ENCODE peak calls at places on chromosomes 13 and 19, in eight cellular contexts. Z is uterus, O is fibroblast of lung, Y is left lung, C is hepatocyte, H is pancreas, L is IMR-90, B is WERI-Rb-1. G is an unnamed sample.

GRCh38 chr13:67120872-67121531 is 109.1 kb downstream of the PCDH9 start:
- DNase-seq in B (no peak), C (no peak), Z (no peak), O (peak), L (peak), Y (no peak), H (no peak), G (no peak)

GRCh38 chr13:99417821-99418662 is 83.2 kb upstream of the TM9SF2 start:
- DNase-seq in C (no peak), L (no peak), H (no peak), O (peak), B (peak), Z (no peak), Y (no peak), G (no peak)

GRCh38 chr19:30719991-30720329 is 347.8 kb downstream of the ZNF536 start:
- DNase-seq in H (no peak), Z (peak), L (no peak), C (no peak), Y (no peak), O (no peak), B (peak), G (peak)

GRCh38 chr19:46402725-46403124 is 10.6 kb downstream of the CCDC8 start:
- DNase-seq in B (no peak), O (no peak), Z (no peak), L (no peak), C (peak), H (no peak), Y (no peak), G (no peak)

GRCh38 chr13:29081036-29081435 is 260.9 kb downstream of the MTUS2 start:
- DNase-seq in Y (no peak), B (no peak), O (no peak), L (no peak), C (no peak), H (no peak), Z (no peak), G (peak)

GRCh38 chr19:7602240-7602934 is 6.7 kb downstream of the CAMSAP3 start:
- DNase-seq in Y (no peak), C (no peak), O (no peak), L (no peak), Z (no peak), H (peak), B (no peak), G (peak)

GRCh38 chr13:32023698-32024097 is 7.9 kb upstream of the FRY start:
- DNase-seq in C (no peak), H (no peak), O (no peak), Y (no peak), B (no peak), L (no peak), Z (no peak), G (no peak)

GRCh38 chr19:44951179-44952159 is 3.7 kb upstream of the CLPTM1 start:
- DNase-seq in H (peak), B (peak), L (peak), Z (peak), O (peak), Y (no peak), C (peak), G (peak)

GRCh38 chr19:17260842-17261325 is 3.7 kb downstream of the USHBP1 start:
- DNase-seq in O (peak), Y (peak), C (peak), L (peak), H (peak), Z (peak), B (peak), G (peak)

GRCh38 chr13:66888698-66889097 is 341.4 kb downstream of the PCDH9 start:
- DNase-seq in Y (no peak), L (peak), O (peak), C (no peak), Z (no peak), B (no peak), H (no peak), G (peak)

GRCh38 chr19:50626011-50626410 is 13.7 kb downstream of the SYT3 start:
- DNase-seq in B (no peak), Y (no peak), H (no peak), C (no peak), L (no peak), O (no peak), Z (no peak), G (no peak)

GRCh38 chr19:47419037-47419783 is at the start of gene MEIS3:
- DNase-seq in L (no peak), H (no peak), Z (peak), O (no peak), Y (no peak), B (peak), C (no peak), G (no peak)

GRCh38 chr19:45477713-45478453 is 10.1 kb downstream of the FOSB start:
- DNase-seq in H (no peak), O (no peak), C (peak), Z (no peak), L (no peak), Y (no peak), B (no peak), G (no peak)

GRCh38 chr13:61727714-61728275 is 312.1 kb upstream of the PCDH20 start:
- DNase-seq in H (no peak), B (no peak), Z (no peak), Y (no peak), L (no peak), C (no peak), O (peak), G (peak)

GRCh38 chr19:1254081-1254527 is 5.7 kb downstream of the MIDN start:
- DNase-seq in H (peak), C (no peak), Y (no peak), Z (peak), L (no peak), O (no peak), B (no peak), G (no peak)

GRCh38 chr13:111203742-111204386 is 88.8 kb downstream of the ARHGEF7 start:
- DNase-seq in B (no peak), O (no peak), Z (no peak), Y (no peak), C (no peak), H (no peak), L (no peak), G (no peak)

GRCh38 chr13:79434578-79434977 is 28.5 kb upstream of the RBM26 start:
- DNase-seq in L (peak), H (no peak), Y (no peak), C (no peak), Z (no peak), O (peak), B (no peak), G (peak)

GRCh38 chr13:25806304-25806974 is 245.4 kb downstream of the SHISA2 start:
- DNase-seq in L (no peak), H (no peak), Y (no peak), Z (no peak), B (no peak), C (no peak), O (peak), G (no peak)

GRCh38 chr13:72104656-72105180 is 237.7 kb upstream of the DACH1 start:
- DNase-seq in B (no peak), H (no peak), Z (no peak), L (no peak), O (peak), C (no peak), Y (no peak), G (peak)

GRCh38 chr13:67619346-67619745 is 389.2 kb upstream of the PCDH9 start:
- DNase-seq in B (no peak), O (peak), Y (no peak), H (no peak), L (peak), C (no peak), Z (no peak), G (no peak)

GRCh38 chr13:45615501-45616101 is at the start of gene ERICH6B:
- DNase-seq in L (peak), Z (peak), Y (peak), H (no peak), C (peak), B (peak), O (peak), G (peak)

GRCh38 chr13:47135800-47136658 is 239.2 kb upstream of the HTR2A start:
- DNase-seq in H (peak), L (no peak), C (no peak), O (no peak), B (no peak), Y (no peak), Z (no peak), G (no peak)

GRCh38 chr13:41588899-41589298 is 131.5 kb downstream of the RGCC start:
- DNase-seq in B (no peak), L (peak), C (no peak), Z (no peak), H (no peak), Y (no peak), O (peak), G (peak)

GRCh38 chr13:47611664-47612288 is 389.3 kb downstream of the SUCLA2 start:
- DNase-seq in B (no peak), H (no peak), O (peak), Y (no peak), C (no peak), Z (no peak), L (peak), G (no peak)

GRCh38 chr19:3224346-3225325 is at the start of gene CELF5:
- DNase-seq in H (peak), B (peak), O (no peak), C (peak), L (no peak), Z (peak), Y (peak), G (peak)

GRCh38 chr13:100825551-100825950 is 151.0 kb upstream of the TMTC4 start:
- DNase-seq in B (no peak), Y (no peak), Z (no peak), O (peak), H (no peak), C (no peak), L (peak), G (no peak)

GRCh38 chr13:40273173-40274000 is 393.1 kb downstream of the FOXO1 start:
- DNase-seq in L (no peak), O (no peak), Z (no peak), Y (no peak), B (no peak), H (no peak), C (no peak), G (no peak)

GRCh38 chr19:51111606-51112005 is 3.4 kb upstream of the CTU1 start:
- DNase-seq in Z (no peak), H (no peak), C (no peak), L (no peak), Y (no peak), B (peak), O (no peak), G (no peak)

GRCh38 chr19:36111200-36111539 is 227 bp downstream of the OVOL3 start:
- DNase-seq in Y (no peak), C (no peak), B (peak), Z (no peak), H (no peak), L (no peak), O (no peak), G (no peak)

GRCh38 chr19:48806818-48807589 is 3.8 kb downstream of the BCAT2 start:
- DNase-seq in C (peak), L (peak), O (peak), Z (no peak), H (no peak), B (peak), Y (no peak), G (peak)

GRCh38 chr19:55461974-55462628 is 659 bp upstream of the ISOC2 start:
- DNase-seq in B (no peak), Z (no peak), H (no peak), L (peak), O (peak), C (no peak), Y (peak), G (peak)

DNA sequence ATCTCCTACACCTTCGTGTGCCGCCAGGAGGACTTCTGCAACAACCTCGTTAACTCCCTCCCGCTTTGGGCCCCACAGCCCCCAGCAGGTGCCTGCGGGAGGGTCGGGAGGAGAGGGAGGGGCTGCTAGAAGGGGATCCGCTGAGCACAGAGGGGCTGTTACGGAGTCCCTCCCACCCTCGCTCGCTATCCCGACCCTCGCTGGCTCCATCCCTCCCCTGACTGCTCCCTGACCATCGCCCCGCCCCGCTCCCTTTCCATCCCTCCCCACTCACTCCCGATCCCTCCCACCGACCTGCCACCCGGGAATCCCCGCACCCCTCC is 780 bp downstream of the CD177 start:
- DNase-seq in O (no peak), Z (no peak), B (peak), Y (no peak), L (no peak), C (peak), H (no peak), G (no peak)
- H3K4me3 ChIP-seq in O (no peak), Z (no peak), B (peak), Y (peak), L (no peak), C (no peak), H (no peak), G (no peak)

DNA sequence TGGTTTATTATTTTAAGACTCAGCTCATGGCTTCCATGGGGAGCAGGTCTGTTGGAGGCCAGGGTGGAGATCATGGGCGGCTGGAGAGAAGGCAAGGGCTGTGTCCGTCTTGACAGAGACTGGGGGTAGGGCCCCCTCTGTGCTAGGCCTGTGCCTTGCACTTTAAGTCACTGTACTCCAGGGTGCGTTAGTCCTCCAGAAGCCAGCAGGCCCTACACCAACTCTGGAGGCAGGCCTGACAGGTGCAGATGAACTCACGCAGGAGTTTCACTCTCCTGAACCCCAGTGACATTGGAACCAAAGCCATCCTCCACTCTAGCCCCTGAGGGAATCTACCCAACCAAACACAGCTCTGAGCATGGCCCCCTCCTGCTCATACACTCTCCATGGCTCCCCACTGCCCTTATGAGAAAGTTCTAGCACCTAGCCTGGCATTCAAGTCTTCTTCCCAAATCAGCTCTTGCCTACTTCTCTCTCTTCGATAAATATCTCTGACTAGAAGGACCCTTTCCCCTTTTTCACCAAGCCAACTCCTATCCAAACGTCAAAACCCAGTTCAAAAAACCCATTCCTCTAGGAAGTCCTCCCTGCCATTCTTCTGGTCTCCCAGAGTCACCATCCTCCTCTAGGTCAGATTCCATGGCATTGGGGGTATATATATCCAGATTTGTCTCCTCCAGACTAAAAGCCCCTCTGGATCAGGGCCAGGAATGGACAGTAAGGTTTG is 15.1 kb downstream of the MEF2B start:
- DNase-seq in Y (no peak), H (no peak), Z (no peak), B (no peak), O (no peak), L (no peak), C (no peak), G (no peak)
- TF ChIP-seq CTCF in Y (no peak), H (no peak), Z (no peak), B (no peak), O (no peak), L (no peak), C (no peak), G (no peak)

DNA sequence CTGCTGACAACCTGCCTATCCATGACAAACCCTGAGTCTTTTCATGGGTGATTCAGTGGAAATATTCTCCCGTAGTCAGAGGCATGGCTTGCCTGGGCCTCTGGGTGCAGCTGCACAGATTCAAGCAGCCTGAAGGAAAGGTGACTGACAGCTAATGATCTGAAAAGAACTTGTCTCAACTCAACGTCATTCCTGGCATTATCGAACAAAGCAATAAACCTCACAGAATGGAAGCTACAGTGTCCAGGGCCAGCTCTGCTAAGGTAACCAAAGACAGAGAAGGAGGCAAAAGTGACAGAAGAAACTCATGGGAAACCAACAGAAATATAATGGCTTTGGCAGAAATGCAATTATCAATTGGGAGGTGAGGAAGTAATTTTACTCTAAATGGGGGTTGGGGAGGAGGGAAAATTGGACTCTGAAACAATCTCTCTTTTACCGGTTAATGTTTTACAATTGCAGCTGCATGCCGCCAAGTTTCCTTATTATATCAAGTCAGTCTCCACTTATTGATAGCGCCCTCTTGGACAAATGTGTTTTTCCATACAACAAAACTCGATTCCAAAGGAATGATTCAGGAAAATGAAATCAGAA is 12.9 kb downstream of the STARD13 start:
- DNase-seq in L (no peak), Y (no peak), H (peak), B (no peak), C (peak), O (peak), Z (no peak), G (no peak)
- H3K4me3 ChIP-seq in L (no peak), Y (no peak), H (no peak), B (no peak), C (no peak), O (no peak), Z (no peak), G (no peak)

DNA sequence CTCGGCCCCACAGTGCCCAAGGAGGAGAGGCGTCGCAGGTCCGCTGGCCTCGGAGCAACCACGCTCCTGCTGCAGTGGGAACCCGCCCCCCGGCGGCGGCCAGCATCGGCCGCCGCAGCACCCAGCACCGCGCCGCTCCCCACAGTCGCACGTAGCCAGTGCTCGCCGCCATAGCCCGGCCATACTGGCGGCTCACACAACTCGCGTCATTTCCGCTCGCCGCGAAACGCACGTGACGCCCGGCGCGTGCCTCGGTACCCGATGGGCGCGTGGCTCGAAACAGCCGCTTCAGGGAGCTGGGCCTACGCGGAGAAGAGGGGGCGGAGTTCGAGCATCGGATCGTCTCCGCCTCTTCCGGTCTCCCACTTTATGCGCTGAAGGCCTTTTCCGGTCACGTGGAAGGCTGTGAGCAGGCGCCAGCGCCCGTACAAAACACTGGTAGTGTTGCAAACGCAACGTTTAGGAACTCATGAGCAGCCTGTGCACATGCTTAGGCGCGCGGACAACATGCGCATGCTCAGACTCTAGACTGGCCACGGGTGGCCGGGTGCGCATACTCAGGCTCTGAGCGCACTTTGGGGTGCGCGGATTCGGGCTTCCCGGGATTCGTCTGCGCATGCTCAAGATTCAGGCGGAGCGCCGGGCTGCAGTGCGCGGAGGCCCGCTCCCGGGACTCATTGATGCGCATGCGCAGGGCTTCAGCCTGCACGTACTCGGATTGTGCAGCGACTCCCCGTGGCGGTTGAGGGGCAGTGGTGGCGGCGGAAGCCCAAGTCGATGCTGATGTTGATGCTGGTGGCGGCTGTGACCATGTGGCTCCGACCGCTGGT is at the start of the genes CATSPERD and LONP1:
- DNase-seq in H (peak), C (peak), O (peak), Y (peak), B (peak), Z (peak), L (peak), G (peak)
- TF ChIP-seq CTCF in H (peak), C (peak), O (peak), Y (peak), B (peak), Z (peak), L (peak), G (peak)

GRCh38 chr13:50156722-50157121 is 141.5 kb downstream of the KCNRG start:
- DNase-seq in H (no peak), Y (no peak), Z (no peak), B (no peak), C (no peak), L (no peak), O (no peak), G (peak)

GRCh38 chr13:50159613-50160012 is 144.4 kb downstream of the KCNRG start:
- DNase-seq in H (no peak), Z (no peak), L (no peak), O (no peak), Y (no peak), C (no peak), B (no peak), G (no peak)

GRCh38 chr13:50161052-50161451 is 145.8 kb downstream of the KCNRG start:
- DNase-seq in O (peak), C (no peak), Y (no peak), H (no peak), B (no peak), L (peak), Z (no peak), G (peak)

GRCh38 chr13:50156140-50156539 is 140.9 kb downstream of the KCNRG start:
- DNase-seq in L (peak), C (no peak), Z (no peak), B (no peak), Y (no peak), O (peak), H (no peak), G (peak)

GRCh38 chr13:50158385-50159165 is 143.3 kb downstream of the KCNRG start:
- DNase-seq in O (no peak), L (no peak), B (no peak), C (no peak), Y (no peak), Z (no peak), H (no peak), G (no peak)
- H3K4me3 ChIP-seq in O (no peak), L (no peak), B (no peak), C (no peak), Y (no peak), Z (no peak), H (no peak), G (no peak)

GRCh38 chr13:113742445-113743120 is 16.4 kb upstream of the TMEM255B start:
- DNase-seq in C (no peak), L (no peak), Z (no peak), O (no peak), B (no peak), Y (peak), H (no peak), G (no peak)

GRCh38 chr13:113743366-113744195 is 15.4 kb upstream of the TMEM255B start:
- DNase-seq in B (no peak), H (no peak), C (no peak), O (no peak), Y (peak), L (no peak), Z (no peak), G (no peak)

GRCh38 chr13:113741101-113741731 is 17.8 kb upstream of the TMEM255B start:
- DNase-seq in C (no peak), O (peak), Y (peak), L (no peak), B (no peak), Z (no peak), H (no peak), G (no peak)

GRCh38 chr13:113740661-113741060 is 18.4 kb upstream of the TMEM255B start:
- DNase-seq in Z (no peak), O (no peak), H (no peak), Y (peak), L (no peak), B (no peak), C (no peak), G (no peak)

DNA sequence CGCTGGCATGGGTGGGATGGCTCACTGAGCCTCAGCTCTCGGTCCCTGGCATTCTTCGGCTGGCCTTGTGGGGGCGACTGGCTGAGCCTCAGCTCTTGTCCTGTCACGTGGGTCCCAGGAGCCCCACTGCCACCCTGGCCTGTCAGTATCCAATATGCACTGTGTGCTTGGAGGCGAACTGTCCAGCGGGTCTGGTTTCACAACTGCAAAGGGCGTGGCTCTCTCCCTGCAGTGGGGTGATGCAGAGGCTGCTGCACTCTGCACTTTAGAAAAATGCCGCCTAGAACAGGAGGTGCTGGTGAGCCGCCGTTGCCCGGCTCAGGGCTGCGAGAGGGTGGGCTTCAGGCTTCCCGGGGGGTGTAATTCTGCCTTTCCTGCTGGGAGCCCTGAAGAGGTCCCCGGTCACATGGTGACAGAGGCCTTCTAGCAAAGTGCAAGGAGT is 17.0 kb upstream of the TMEM255B start:
- DNase-seq in B (peak), C (peak), Y (peak), L (peak), O (peak), Z (no peak), H (no peak), G (peak)
- TF ChIP-seq CTCF in B (peak), C (peak), Y (no peak), L (peak), O (no peak), Z (no peak), H (no peak), G (peak)

G was measured in cardiac fibroblast.